ENCODE peak calls at places on chromosomes 4 and X, in four cellular contexts. W, C, N and L are unnamed samples.
A peak's percentile ranks its signal among the peaks of the same experiment; 100 is the strongest.

GRCh38 chr4:114281561-114281960 is 302.1 kb upstream of the ARSJ start:
- DNase-seq in W (peak; percentile 37), C (peak; percentile 97), N (no peak), L (no peak)

GRCh38 chrX:149518236-149518635 is 13.1 kb upstream of the IDS start:
- DNase-seq in W (no peak), C (no peak), N (peak; percentile 70), L (no peak)

GRCh38 chr4:81827568-81828202 is 356.0 kb upstream of the RASGEF1B start:
- DNase-seq in W (no peak), C (no peak), N (no peak), L (peak; percentile 21)

GRCh38 chr4:7858498-7858897 is 81.2 kb downstream of the AFAP1 start:
- DNase-seq in W (no peak), C (no peak), N (no peak), L (no peak)

GRCh38 chr4:152970102-152970820 is 34.1 kb downstream of the FHDC1 start:
- DNase-seq in W (no peak), C (peak; percentile 90), N (peak; percentile 67), L (peak; percentile 91)

GRCh38 chrX:866441-866990 is 235.9 kb downstream of the SHOX start:
- DNase-seq in W (no peak), C (no peak), N (no peak), L (no peak)

GRCh38 chr4:38449506-38450174 is 214.4 kb upstream of the KLF3 start:
- DNase-seq in W (no peak), C (peak; percentile 36), N (no peak), L (no peak)

GRCh38 chr4:83906561-83906960 is 370.7 kb downstream of the GPAT3 start:
- DNase-seq in W (no peak), C (peak; percentile 37), N (no peak), L (no peak)

GRCh38 chr4:4388836-4389575 is 2.1 kb downstream of the NSG1 start:
- DNase-seq in W (no peak), C (no peak), N (no peak), L (no peak)

GRCh38 chr4:4390046-4390445 is 3.1 kb downstream of the NSG1 start:
- DNase-seq in W (no peak), C (no peak), N (no peak), L (no peak)

GRCh38 chr4:4386736-4387392 is at the start of gene NSG1:
- DNase-seq in W (peak; percentile 48), C (peak; percentile 50), N (no peak), L (peak; percentile 58)

GRCh38 chr4:4387531-4388311 is 819 bp downstream of the NSG1 start:
- DNase-seq in W (peak; percentile 18), C (no peak), N (no peak), L (no peak)

GRCh38 chr4:4388418-4388817 is 1.5 kb downstream of the NSG1 start:
- DNase-seq in W (no peak), C (no peak), N (peak; percentile 31), L (no peak)
- H3K4me3 ChIP-seq in W (no peak overlapping the region), C (no peak overlapping the region), N (no peak overlapping the region), L (peak overlapping the region; percentile 71)

GRCh38 chrX:49877397-49878101 is 1.7 kb upstream of the USP27X start:
- DNase-seq in W (no peak), C (no peak), N (no peak), L (no peak)
- H3K9ac ChIP-seq in W (peak overlapping the region; percentile 79), C (no peak overlapping the region), N (no peak overlapping the region), L (no peak overlapping the region)

GRCh38 chr4:184041156-184041555 is 136.0 kb downstream of the STOX2 start:
- DNase-seq in W (no peak), C (no peak), N (no peak), L (no peak)
- H3K27me3 ChIP-seq in W (peaks cover 30% of the 10 kb centered on the region), C (no peaks in the 10 kb centered on the region), N (no peaks in the 10 kb centered on the region), L (no peaks in the 10 kb centered on the region)

DNA sequence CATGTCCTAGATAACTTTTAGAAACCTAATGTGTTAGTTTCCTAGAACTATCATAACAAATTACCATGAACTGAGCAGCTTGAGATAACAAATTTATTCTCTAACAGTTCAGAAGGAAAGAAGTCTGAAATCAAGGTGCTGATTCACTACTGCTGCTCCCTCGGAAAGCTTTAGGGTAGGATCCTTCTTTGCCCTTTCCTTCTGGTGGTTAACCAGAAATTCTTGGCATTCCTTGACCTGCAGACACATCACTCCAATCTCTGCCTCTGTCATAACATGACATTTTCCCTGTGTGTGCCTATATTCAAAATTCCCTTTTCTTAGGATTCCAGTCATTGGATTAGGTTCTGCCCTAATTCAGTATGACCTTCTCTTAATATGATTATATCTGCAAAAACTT is 175.5 kb downstream of the SNCA start:
- DNase-seq in W (peak; percentile 53), C (peak; percentile 78), N (peak; percentile 37), L (peak; percentile 86)
- H3K4me3 ChIP-seq in W (no peak overlapping the region), C (no peak overlapping the region), N (no peak overlapping the region), L (no peak overlapping the region)

GRCh38 chr4:21801661-21802355 is 146.8 kb downstream of the KCNIP4 start:
- DNase-seq in W (no peak), C (peak; percentile 63), N (peak; percentile 21), L (no peak)
- H3K9ac ChIP-seq in W (peak overlapping the region; percentile 42), C (no peak overlapping the region), N (peak overlapping the region; percentile 82), L (no peak overlapping the region)